ENCODE peak calls at places on chromosomes 16 and 17, in eight cellular contexts. Y is ascending aorta, J is AG10803, E is nephron progenitor cell, F is esophagus squamous epithelium, G is ovary, Z is endothelial cell, P is PC-3. X is an unnamed sample.

GRCh38 chr16:64656471-64656870 is 465.4 kb downstream of the CDH11 start:
- DNase-seq in E (no peak), J (no peak), G (no peak), P (no peak), Z (no peak), F (no peak), Y (no peak), X (no peak)

GRCh38 chr17:82358467-82359350 is at the start of gene TEX19:
- DNase-seq in F (no peak), J (no peak), E (no peak), Y (no peak), G (no peak), P (peak; percentile 35), Z (no peak), X (no peak)

GRCh38 chr17:57645950-57646686 is 99.0 kb downstream of the CCDC182 start:
- DNase-seq in J (no peak), E (no peak), Z (no peak), Y (no peak), F (no peak), P (no peak), G (no peak), X (no peak)

GRCh38 chr16:84137287-84137686 is 7.7 kb downstream of the HSDL1 start:
- DNase-seq in Y (no peak), P (no peak), G (no peak), E (peak; percentile 42), J (no peak), F (no peak), Z (no peak), X (no peak)

GRCh38 chr17:55706808-55707773 is 15.6 kb downstream of the TMEM100 start:
- DNase-seq in E (no peak), P (no peak), Z (no peak), J (no peak), F (no peak), Y (no peak), G (no peak), X (no peak)

GRCh38 chr17:20122236-20122879 is 113.2 kb downstream of the SPECC1 start:
- DNase-seq in G (no peak), Z (no peak), J (no peak), F (no peak), E (no peak), P (no peak), Y (no peak), X (no peak)

GRCh38 chr17:34151081-34151480 is 104.0 kb upstream of the CCL2 start:
- DNase-seq in Y (no peak), J (peak; percentile 25), Z (no peak), G (no peak), E (no peak), P (no peak), F (no peak), X (no peak)

GRCh38 chr16:72371307-72372081 is 199.5 kb upstream of the PMFBP1 start:
- DNase-seq in P (no peak), Y (no peak), G (no peak), E (peak; percentile 66), Z (peak; percentile 5), J (peak; percentile 58), F (no peak), X (peak; percentile 10)

GRCh38 chr17:67912656-67913055 is 83.6 kb downstream of the C17orf58 start:
- DNase-seq in E (no peak), P (no peak), J (no peak), F (no peak), Y (no peak), G (no peak), Z (no peak), X (no peak)

GRCh38 chr16:56094231-56094630 is 97.1 kb upstream of the GNAO1 start:
- DNase-seq in Z (no peak), P (no peak), F (no peak), G (no peak), E (no peak), J (no peak), Y (no peak), X (no peak)

GRCh38 chr16:68426355-68426652 is 22.0 kb downstream of the SMPD3 start:
- DNase-seq in E (no peak), Z (no peak), P (peak; percentile 42), J (peak; percentile 10), G (no peak), F (no peak), Y (no peak), X (no peak)

GRCh38 chr17:51355314-51356083 is 95.2 kb downstream of the UTP18 start:
- DNase-seq in G (no peak), Z (no peak), F (no peak), E (no peak), P (no peak), Y (no peak), J (peak; percentile 52), X (no peak)

GRCh38 chr17:42659079-42659931 is at the start of gene TUBG2:
- DNase-seq in P (peak; percentile 86), Y (peak; percentile 91), F (no peak), E (peak; percentile 93), J (peak; percentile 84), Z (peak; percentile 86), G (peak; percentile 93), X (peak; percentile 91)

GRCh38 chr16:4500283-4500682 is 24.1 kb downstream of the HMOX2 start:
- DNase-seq in F (no peak), Z (no peak), G (no peak), J (peak; percentile 81), Y (no peak), E (no peak), P (peak; percentile 84), X (no peak)

GRCh38 chr16:80602894-80603293 is 62.1 kb downstream of the DYNLRB2 start:
- DNase-seq in Y (no peak), P (peak; percentile 28), G (no peak), J (no peak), E (no peak), F (no peak), Z (no peak), X (no peak)

GRCh38 chr17:63369233-63369632 is 76.9 kb downstream of the CYB561 start:
- DNase-seq in E (no peak), G (no peak), Y (no peak), Z (no peak), J (peak; percentile 79), P (no peak), F (no peak), X (no peak)

GRCh38 chr16:49399594-49400364 is 26.2 kb downstream of the C16orf78 start:
- DNase-seq in Z (no peak), G (no peak), P (no peak), F (no peak), E (no peak), J (no peak), Y (no peak), X (no peak)

GRCh38 chr16:30561212-30561816 is 3.1 kb upstream of the ZNF764 start:
- DNase-seq in E (no peak), P (no peak), J (no peak), Z (peak; percentile 28), Y (no peak), F (no peak), G (peak; percentile 62), X (no peak)

GRCh38 chr16:58578642-58579041 is 51.0 kb downstream of the CNOT1 start:
- DNase-seq in E (no peak), F (no peak), G (no peak), Z (no peak), J (no peak), P (no peak), Y (no peak), X (no peak)

GRCh38 chr16:68539704-68540370 is 746 bp downstream of the ZFP90 start:
- DNase-seq in E (no peak), J (peak; percentile 18), Y (no peak), P (no peak), Z (no peak), F (no peak), G (no peak), X (no peak)

GRCh38 chr16:50025544-50025931 is 513 bp downstream of the CNEP1R1 start:
- DNase-seq in E (no peak), Z (peak; percentile 23), F (no peak), G (no peak), J (peak; percentile 12), P (peak; percentile 3), Y (no peak), X (no peak)

DNA sequence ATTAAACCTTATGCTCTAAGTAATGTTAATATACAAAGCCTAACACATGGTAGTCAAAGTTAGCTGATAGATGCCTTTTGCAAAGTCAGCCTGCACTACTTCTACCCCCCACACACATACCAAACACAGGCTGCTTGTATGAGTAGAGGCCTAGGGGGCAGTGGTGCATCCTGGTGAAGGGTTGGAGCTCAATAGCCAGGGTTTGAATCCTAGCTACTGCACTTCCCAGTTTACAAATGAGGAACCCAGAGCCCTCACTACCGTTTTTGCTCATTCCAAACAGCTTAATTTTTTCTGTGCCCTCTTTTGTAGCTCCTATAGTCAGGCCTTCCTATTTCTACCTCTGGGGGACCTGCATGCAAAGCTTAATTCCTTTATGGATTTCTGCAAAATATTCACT is 18.9 kb upstream of the HYDIN start:
- DNase-seq in E (no peak), Z (no peak), J (no peak), F (no peak), Y (no peak), G (no peak), P (no peak), X (no peak)
- TF ChIP-seq CTCF in E (no peak), Z (no peak), J (no peak), F (no peak), Y (no peak), G (no peak), P (no peak), X (no peak)

GRCh38 chr16:14043793-14044192 is 27.3 kb upstream of the MRTFB start:
- DNase-seq in J (no peak), E (no peak), Z (no peak), F (no peak), Y (no peak), G (no peak), P (no peak), X (no peak)
- TF ChIP-seq CTCF in J (no peak), E (no peak), Z (no peak), F (no peak), Y (no peak), G (no peak), P (no peak), X (no peak)

DNA sequence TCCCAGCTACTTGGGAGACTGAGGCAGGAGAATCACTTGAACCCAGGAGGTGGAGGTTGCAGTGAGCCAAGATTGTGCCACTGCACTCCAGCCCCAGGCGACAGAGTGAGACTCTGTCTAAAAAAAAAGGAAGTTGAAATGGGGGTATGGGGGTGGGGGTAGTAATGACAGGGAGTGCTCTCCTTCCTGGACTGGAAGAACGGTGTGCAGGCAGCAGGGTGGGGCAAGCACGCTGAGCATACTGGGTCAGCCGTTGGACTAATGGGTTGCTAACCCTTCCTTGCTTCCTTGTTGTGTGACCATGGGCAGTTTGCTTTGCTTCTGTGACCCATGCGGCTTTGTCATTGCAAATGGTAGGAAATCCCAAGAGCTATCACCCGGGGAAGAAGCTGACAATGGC is 16.5 kb downstream of the KATNIP start:
- DNase-seq in J (no peak), E (no peak), F (no peak), Z (no peak), P (no peak), Y (no peak), G (no peak), X (no peak)
- TF ChIP-seq CTCF in J (no peak), E (no peak), F (no peak), Z (no peak), P (no peak), Y (no peak), G (no peak), X (no peak)

DNA sequence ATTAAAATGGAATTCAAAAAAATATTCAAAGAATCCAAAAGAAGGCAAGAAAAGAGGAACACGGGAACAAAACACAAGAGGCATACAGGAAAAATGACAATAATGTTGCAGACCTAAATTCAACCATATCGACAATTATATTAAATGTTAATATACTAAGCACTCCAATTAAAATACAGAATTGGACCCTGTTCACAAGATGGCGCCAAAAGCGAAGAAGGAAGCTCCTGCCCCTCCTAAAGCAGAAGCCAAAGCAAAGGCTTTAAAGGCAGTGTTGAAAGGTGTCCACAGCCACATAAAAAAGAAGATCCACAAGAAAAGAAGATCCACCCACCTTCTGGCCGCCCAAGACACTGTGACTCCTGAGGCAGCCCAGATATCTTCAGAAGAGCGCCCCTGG is 6.3 kb upstream of the XAF1 start:
- DNase-seq in F (no peak), J (no peak), P (no peak), Z (no peak), E (no peak), Y (no peak), G (no peak), X (no peak)
- TF ChIP-seq CTCF in F (no peak), J (no peak), P (peak; percentile 29), Z (no peak), E (no peak), Y (no peak), G (no peak), X (no peak)

X was measured in progenitor cell of endocrine pancreas.